ENCODE peak calls at places on chromosomes 5 and 9, in six cellular contexts. K is fibroblast of villous mesenchyme, D is GM06990, C is GM23338, H is thoracic aorta, W is testis. E is an unnamed sample.

GRCh38 chr9:138068601-138069035 is 191.0 kb downstream of the CACNA1B start:
- DNase-seq in K (no peak), D (no peak), C (no peak), H (no peak), W (no peak), E (no peak)

GRCh38 chr5:23139338-23140171 is 286.4 kb upstream of the CDH12 start:
- DNase-seq in K (peak; percentile 5), D (no peak), C (peak; percentile 73), H (no peak), W (no peak), E (peak; percentile 5)

GRCh38 chr9:130938652-130939404 is at the start of gene FIBCD1:
- DNase-seq in K (peak; percentile 44), D (peak; percentile 72), C (peak; percentile 80), H (no peak), W (no peak), E (peak; percentile 53)

GRCh38 chr9:119004618-119004990 is 364.6 kb downstream of the BRINP1 start:
- DNase-seq in K (peak; percentile 76), D (no peak), C (no peak), H (peak; percentile 90), W (peak; percentile 70), E (peak; percentile 58)

GRCh38 chr5:134468921-134469400 is 56.5 kb upstream of the JADE2 start:
- DNase-seq in K (no peak), D (no peak), C (no peak), H (no peak), W (no peak), E (no peak)

GRCh38 chr9:93452710-93453046 is 703 bp downstream of the FAM120AOS start:
- DNase-seq in K (no peak), D (no peak), C (no peak), H (no peak), W (peak; percentile 54), E (no peak)

GRCh38 chr9:105760053-105760452 is 65.7 kb downstream of the TMEM38B start:
- DNase-seq in K (no peak), D (no peak), C (no peak), H (no peak), W (no peak), E (no peak)

GRCh38 chr9:111475195-111475594 is 9.0 kb downstream of the ECPAS start:
- DNase-seq in K (no peak), D (no peak), C (no peak), H (no peak), W (no peak), E (no peak)

GRCh38 chr9:13279284-13280162 is at the start of gene MPDZ:
- DNase-seq in K (peak; percentile 76), D (no peak), C (peak; percentile 76), H (peak; percentile 12), W (peak; percentile 65), E (peak; percentile 77)

GRCh38 chr5:34533582-34534236 is 122.4 kb upstream of the RAI14 start:
- DNase-seq in K (no peak), D (no peak), C (no peak), H (no peak), W (no peak), E (no peak)

GRCh38 chr9:125472926-125473701 is 211.5 kb downstream of the GAPVD1 start:
- DNase-seq in K (peak; percentile 93), D (no peak), C (peak; percentile 56), H (no peak), W (no peak), E (peak; percentile 59)

GRCh38 chr9:76686756-76687155 is 77.5 kb upstream of the PCA3 start:
- DNase-seq in K (no peak), D (no peak), C (no peak), H (no peak), W (no peak), E (no peak)

GRCh38 chr5:132007399-132008162 is 3.9 kb downstream of the ACSL6 start:
- DNase-seq in K (peak; percentile 79), D (peak; percentile 46), C (peak; percentile 96), H (peak; percentile 45), W (peak; percentile 94), E (peak; percentile 71)

GRCh38 chr5:137122075-137122474 is 377.1 kb downstream of the SPOCK1 start:
- DNase-seq in K (no peak), D (no peak), C (no peak), H (no peak), W (no peak), E (no peak)

GRCh38 chr5:135511858-135512257 is 23.9 kb downstream of the NEUROG1 start:
- DNase-seq in K (no peak), D (no peak), C (no peak), H (no peak), W (no peak), E (no peak)

GRCh38 chr5:138454121-138454520 is 11.2 kb upstream of the EGR1 start:
- DNase-seq in K (no peak), D (no peak), C (no peak), H (no peak), W (no peak), E (no peak)

GRCh38 chr9:112334319-112334828 is 955 bp upstream of the PTBP3 start:
- DNase-seq in K (no peak), D (peak; percentile 38), C (peak; percentile 45), H (no peak), W (peak; percentile 59), E (peak; percentile 54)

GRCh38 chr5:33470544-33470943 is 29.8 kb downstream of the TARS1 start:
- DNase-seq in K (peak; percentile 62), D (no peak), C (no peak), H (no peak), W (peak; percentile 16), E (peak; percentile 72)

GRCh38 chr9:78972303-78973002 is 599.3 kb upstream of the TLE4 start:
- DNase-seq in K (no peak), D (no peak), C (peak; percentile 70), H (no peak), W (no peak), E (no peak)

GRCh38 chr9:125190371-125190801 is 783 bp upstream of the PPP6C start:
- DNase-seq in K (no peak), D (no peak), C (peak; percentile 41), H (no peak), W (no peak), E (no peak)

GRCh38 chr9:93417538-93417937 is 33.9 kb upstream of the FAM120A start:
- DNase-seq in K (no peak), D (no peak), C (no peak), H (no peak), W (no peak), E (no peak)

GRCh38 chr5:134568761-134569725 is 43.6 kb downstream of the JADE2 start:
- DNase-seq in K (peak; percentile 55), D (no peak), C (no peak), H (no peak), W (peak; percentile 94), E (no peak)

GRCh38 chr9:92576175-92576574 is 40.4 kb upstream of the ECM2 start:
- DNase-seq in K (peak; percentile 71), D (no peak), C (no peak), H (no peak), W (no peak), E (no peak)

DNA sequence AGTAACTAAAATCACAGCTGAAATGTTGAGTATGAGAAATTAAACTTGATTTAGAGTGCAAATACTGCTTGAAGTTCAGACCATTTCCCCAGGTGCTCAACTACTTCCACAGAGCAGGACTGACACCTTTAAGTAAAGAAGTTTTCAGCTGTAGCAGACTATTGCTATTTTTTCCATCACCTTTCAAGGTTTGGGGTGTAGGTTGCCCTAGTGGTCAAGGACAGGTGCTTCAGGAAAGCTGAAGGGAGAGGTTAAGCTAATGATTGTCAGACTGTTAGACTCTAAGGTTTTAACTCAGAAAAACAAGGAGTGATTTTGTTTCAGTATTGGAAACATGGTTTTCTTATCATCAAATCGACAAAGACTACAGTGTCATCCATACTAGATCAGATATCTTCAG is 162.1 kb downstream of the CCDC192 start:
- DNase-seq in K (no peak), D (no peak), C (peak; percentile 44), H (no peak), W (no peak), E (no peak)
- TF ChIP-seq CTCF in K (no peak), D (peak; percentile 8), C (peak; percentile 52), H (no peak), W (no peak), E (no peak)

GRCh38 chr9:70613024-70613768 is 198.7 kb upstream of the KLF9 start:
- DNase-seq in K (no peak), D (no peak), C (no peak), H (no peak), W (no peak), E (no peak)
- H3K4me3 ChIP-seq in K (no peak overlapping the region), D (no peak overlapping the region), C (no peak overlapping the region), H (no peak overlapping the region), W (no peak overlapping the region), E (no peak overlapping the region)

DNA sequence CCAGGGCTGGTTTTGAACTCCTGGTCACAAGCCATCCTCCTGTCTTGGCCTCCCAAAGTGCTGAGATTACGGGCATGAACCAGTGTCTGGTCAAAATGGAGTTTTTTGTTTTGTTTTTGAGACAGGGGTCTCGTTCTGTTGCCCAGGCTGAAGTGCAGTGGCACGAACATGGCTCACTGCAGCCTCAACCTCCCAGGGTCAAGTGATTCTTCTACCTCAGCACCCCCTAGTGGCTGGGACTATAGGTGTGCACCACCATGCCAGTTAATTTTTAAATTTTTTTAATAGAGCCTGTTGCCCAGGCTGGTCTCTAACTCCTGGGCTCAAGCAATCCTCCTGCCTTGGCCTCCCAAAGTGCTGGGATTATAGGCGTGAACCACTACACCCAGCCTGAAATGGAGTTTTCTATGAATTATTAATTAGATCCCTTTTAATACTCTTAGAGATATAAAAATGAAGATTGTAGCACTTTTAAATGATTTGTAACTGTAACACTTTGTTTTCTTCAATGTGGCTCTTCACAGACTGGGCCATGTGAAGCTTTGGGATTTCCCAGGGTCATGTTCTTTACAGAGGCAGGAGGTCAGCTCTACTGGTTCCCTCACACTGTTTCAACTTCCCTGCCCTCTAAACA is 32.6 kb upstream of the SPARC start:
- DNase-seq in K (peak; percentile 70), D (no peak), C (peak; percentile 70), H (no peak), W (peak; percentile 69), E (no peak)
- TF ChIP-seq CTCF in K (peak; percentile 69), D (peak; percentile 61), C (peak; percentile 71), H (peak; percentile 48), W (peak; percentile 62), E (peak; percentile 53)

GRCh38 chr9:95511952-95512750 is 4.6 kb downstream of the PTCH1 start:
- DNase-seq in K (peak; percentile 33), D (no peak), C (peak; percentile 80), H (no peak), W (peak; percentile 26), E (peak; percentile 20)
- H3K4me3 ChIP-seq in K (peak overlapping the region; percentile 92), D (peak overlapping the region; percentile 91), C (peak overlapping the region; percentile 87), H (peak overlapping the region; percentile 92), W (peak overlapping the region; percentile 94), E (peak overlapping the region; percentile 77)

DNA sequence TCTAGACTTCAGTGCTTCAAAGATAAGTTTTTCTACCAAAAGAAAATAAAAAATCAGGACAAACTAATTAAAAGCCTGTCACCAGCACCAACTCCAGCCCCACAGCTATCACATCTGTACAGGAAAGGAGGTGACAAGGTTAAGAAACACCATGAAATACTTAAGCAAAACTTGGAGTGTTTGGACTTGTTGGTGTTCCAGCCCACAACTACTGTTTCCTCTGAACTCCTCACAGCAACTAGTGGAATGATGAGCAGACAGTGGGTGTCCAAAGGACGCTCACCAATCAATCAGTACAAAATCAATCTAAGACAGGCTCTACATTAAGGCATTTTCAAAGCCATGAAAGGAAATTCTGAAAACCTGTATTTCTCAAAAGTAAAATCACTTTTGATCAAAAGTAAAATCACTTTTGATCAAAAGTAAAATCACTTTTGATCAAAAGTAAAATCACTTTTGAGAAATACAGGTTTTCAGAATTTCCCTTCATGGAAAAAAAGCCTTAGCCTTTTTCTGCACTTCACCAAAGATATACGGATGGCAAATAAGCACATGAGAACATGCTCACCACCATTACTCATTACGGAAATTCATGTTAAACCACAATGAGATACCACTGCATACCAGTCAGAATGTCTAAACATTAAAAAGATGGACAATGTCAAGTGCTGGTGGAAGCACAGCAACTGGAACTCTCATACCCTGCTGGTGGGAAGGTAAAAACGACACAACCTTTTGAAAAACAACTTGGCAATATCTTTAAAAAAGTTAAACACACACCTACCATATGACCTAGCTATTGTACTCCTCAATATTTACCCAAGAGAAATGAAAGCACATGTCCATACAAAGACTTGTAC is 79.7 kb downstream of the MED27 start:
- DNase-seq in K (peak; percentile 81), D (no peak), C (no peak), H (no peak), W (no peak), E (peak; percentile 87)
- TF ChIP-seq CTCF in K (peak; percentile 27), D (no peak), C (no peak), H (no peak), W (no peak), E (peak; percentile 30)

E was measured in astrocyte of the spinal cord.